ENCODE peak calls at places on chromosome 7, in ten cellular contexts. V is gastrocnemius medialis; S is upper lobe of left lung; U is CD8-positive, alpha-beta T cell; L is iPS DF 6.9; N is CD8-positive, alpha-beta memory T cell; X is HepG2; K is GM23338; G is aorta; O is spleen. D is an unnamed sample.

GRCh38 chr7:35753761-35754603 is 46.9 kb upstream of the SEPTIN7 start:
- DNase-seq in V (peak; percentile 15), S (no peak), U (no peak), L (no peak), N (no peak), X (no peak), K (no peak), G (no peak), O (no peak), D (peak; percentile 55)

GRCh38 chr7:12930534-12930933 is 243.1 kb downstream of the ARL4A start:
- DNase-seq in V (no peak), S (no peak), U (no peak), L (no peak), N (no peak), X (no peak), K (no peak), G (no peak), O (no peak), D (no peak)

GRCh38 chr7:157046681-157047080 is 36.2 kb upstream of the MNX1 start:
- DNase-seq in V (no peak), S (no peak), U (no peak), L (no peak), N (no peak), X (no peak), K (no peak), G (no peak), O (no peak), D (no peak)

GRCh38 chr7:11716185-11716584 is 115.8 kb downstream of the THSD7A start:
- DNase-seq in V (no peak), S (no peak), U (no peak), L (no peak), N (no peak), X (no peak), K (no peak), G (no peak), O (no peak), D (no peak)

GRCh38 chr7:12927635-12928434 is 240.4 kb downstream of the ARL4A start:
- DNase-seq in V (no peak), S (no peak), U (no peak), L (no peak), N (no peak), X (no peak), K (no peak), G (no peak), O (no peak), D (no peak)

GRCh38 chr7:88664630-88665233 is 94.8 kb upstream of the ZNF804B start:
- DNase-seq in V (no peak), S (no peak), U (no peak), L (peak; percentile 47), N (no peak), X (no peak), K (peak; percentile 80), G (no peak), O (no peak), D (no peak)

GRCh38 chr7:2631924-2632716 is at the start of gene TTYH3:
- DNase-seq in V (no peak), S (no peak), U (no peak), L (no peak), N (no peak), X (no peak), K (no peak), G (peak; percentile 71), O (peak; percentile 94), D (no peak)

GRCh38 chr7:3378390-3379120 is 77.5 kb downstream of the SDK1 start:
- DNase-seq in V (no peak), S (peak; percentile 55), U (no peak), L (no peak), N (no peak), X (peak; percentile 84), K (no peak), G (no peak), O (no peak), D (no peak)

GRCh38 chr7:71350680-71351079 is 218.7 kb downstream of the GALNT17 start:
- DNase-seq in V (no peak), S (no peak), U (no peak), L (no peak), N (no peak), X (no peak), K (no peak), G (no peak), O (no peak), D (no peak)

GRCh38 chr7:113015038-113015645 is 71.5 kb downstream of the GPR85 start:
- DNase-seq in V (no peak), S (no peak), U (no peak), L (no peak), N (no peak), X (peak; percentile 11), K (peak; percentile 24), G (no peak), O (no peak), D (no peak)

GRCh38 chr7:140867467-140868314 is 57.0 kb downstream of the BRAF start:
- DNase-seq in V (no peak), S (no peak), U (no peak), L (no peak), N (no peak), X (no peak), K (no peak), G (no peak), O (no peak), D (no peak)

GRCh38 chr7:99822731-99823718 is 4.8 kb upstream of the CYP3A43 start:
- DNase-seq in V (no peak), S (peak; percentile 40), U (no peak), L (no peak), N (no peak), X (no peak), K (no peak), G (no peak), O (no peak), D (no peak)

GRCh38 chr7:44189286-44189992 is at the start of gene GCK:
- DNase-seq in V (no peak), S (no peak), U (no peak), L (no peak), N (no peak), X (no peak), K (no peak), G (no peak), O (no peak), D (no peak)

GRCh38 chr7:5337047-5337446 is 54.3 kb downstream of the SLC29A4 start:
- DNase-seq in V (no peak), S (no peak), U (no peak), L (no peak), N (no peak), X (no peak), K (no peak), G (no peak), O (no peak), D (no peak)

GRCh38 chr7:128914566-128915151 is 4.2 kb upstream of the KCP start:
- DNase-seq in V (no peak), S (no peak), U (no peak), L (no peak), N (no peak), X (no peak), K (peak; percentile 62), G (no peak), O (peak; percentile 77), D (no peak)

GRCh38 chr7:8932751-8933150 is 499.3 kb downstream of the NXPH1 start:
- DNase-seq in V (no peak), S (no peak), U (no peak), L (no peak), N (no peak), X (no peak), K (no peak), G (no peak), O (no peak), D (no peak)
- H3K27ac ChIP-seq in V (no peak overlapping the region), S (no peak overlapping the region), U (no peak overlapping the region), L (no peak overlapping the region), N (no peak overlapping the region), X (no peak overlapping the region), K (peak overlapping the region; percentile 13), G (no peak overlapping the region), O (no peak overlapping the region), D (no peak overlapping the region)

GRCh38 chr7:47337021-47337492 is 244.9 kb downstream of the TNS3 start:
- DNase-seq in V (no peak), S (no peak), U (no peak), L (no peak), N (no peak), X (no peak), K (no peak), G (no peak), O (no peak), D (no peak)
- H3K27ac ChIP-seq in V (peak overlapping the region; percentile 86), S (peak overlapping the region; percentile 59), U (no peak overlapping the region), L (no peak overlapping the region), N (no peak overlapping the region), X (no peak overlapping the region), K (no peak overlapping the region), G (no peak overlapping the region), O (no peak overlapping the region), D (no peak overlapping the region)

DNA sequence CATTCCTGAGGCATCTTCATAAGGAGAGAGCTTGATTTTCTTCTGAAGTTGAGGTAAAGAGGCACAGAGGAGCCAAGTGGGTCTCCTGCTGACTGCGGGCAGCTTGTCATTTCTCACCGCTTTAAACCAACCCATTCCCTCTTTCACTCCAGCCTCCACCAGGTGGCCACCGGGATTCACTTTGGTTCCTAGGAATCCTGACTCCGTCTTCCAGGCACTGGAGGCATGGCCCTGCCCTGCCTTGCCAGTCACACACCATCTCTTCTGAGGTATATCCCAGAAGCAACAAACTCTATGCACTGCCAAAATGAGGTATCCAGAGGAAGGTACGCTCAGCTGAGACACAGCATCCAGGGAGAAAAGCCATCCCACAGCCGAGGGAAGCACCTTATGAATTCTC is 280.8 kb downstream of the TNS3 start:
- DNase-seq in V (no peak), S (no peak), U (no peak), L (peak; percentile 22), N (no peak), X (no peak), K (peak; percentile 66), G (no peak), O (no peak), D (no peak)
- H3K27ac ChIP-seq in V (peak overlapping the region; percentile 74), S (no peak overlapping the region), U (no peak overlapping the region), L (no peak overlapping the region), N (no peak overlapping the region), X (no peak overlapping the region), K (no peak overlapping the region), G (no peak overlapping the region), O (peak overlapping the region; percentile 28), D (no peak overlapping the region)

DNA sequence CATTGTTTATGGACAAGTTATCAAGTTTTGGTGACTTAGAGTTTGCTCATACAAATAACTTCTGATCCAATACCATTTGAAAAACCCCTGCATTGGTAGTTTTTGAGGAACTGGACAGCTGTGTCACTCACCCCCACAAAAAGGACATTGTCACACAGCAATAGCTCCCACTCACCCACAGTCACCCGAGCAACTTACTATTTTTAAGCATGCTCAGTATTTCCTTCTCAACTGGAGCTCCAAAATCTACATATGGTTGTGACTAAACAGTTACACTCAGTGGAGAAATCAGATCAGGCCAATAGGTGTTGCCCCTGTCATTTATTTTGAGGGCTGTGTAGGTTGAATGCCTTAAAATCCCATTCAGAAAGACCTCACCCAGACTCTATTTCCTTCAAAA is 165.2 kb upstream of the AUTS2 start:
- DNase-seq in V (no peak), S (no peak), U (no peak), L (no peak), N (no peak), X (no peak), K (no peak), G (no peak), O (no peak), D (no peak)
- H3K27ac ChIP-seq in V (no peak overlapping the region), S (no peak overlapping the region), U (no peak overlapping the region), L (no peak overlapping the region), N (no peak overlapping the region), X (no peak overlapping the region), K (no peak overlapping the region), G (no peak overlapping the region), O (no peak overlapping the region), D (no peak overlapping the region)

GRCh38 chr7:151243045-151243349 is 5.5 kb downstream of the SMARCD3 start:
- DNase-seq in V (no peak), S (no peak), U (no peak), L (no peak), N (no peak), X (no peak), K (no peak), G (no peak), O (no peak), D (no peak)
- H3K27ac ChIP-seq in V (no peak overlapping the region), S (no peak overlapping the region), U (no peak overlapping the region), L (no peak overlapping the region), N (no peak overlapping the region), X (no peak overlapping the region), K (no peak overlapping the region), G (no peak overlapping the region), O (no peak overlapping the region), D (no peak overlapping the region)